ENCODE peak calls at places on chromosomes 6 and 20, in six cellular contexts. D is GM23338; M is AG20443; U is CD8-positive, alpha-beta T cell; W is skeletal muscle cell; L is activated CD4-positive, alpha-beta T cell treated with anti-CD3 and anti-CD28 coated beads for 4 hours. J is an unnamed sample.

GRCh38 chr6:149862901-149863595 is 1.1 kb downstream of the LRP11 start:
- DNase-seq in D (peak), M (peak), U (peak), W (no peak), L (peak), J (peak)

GRCh38 chr6:166713608-166714510 is 86.8 kb upstream of the RPS6KA2 start:
- DNase-seq in D (no peak), M (no peak), U (no peak), W (no peak), L (no peak), J (no peak)

GRCh38 chr6:168097621-168098430 is 18.8 kb upstream of the FRMD1 start:
- DNase-seq in D (no peak), M (no peak), U (no peak), W (no peak), L (no peak), J (no peak)

GRCh38 chr6:34696189-34696738 is 303 bp downstream of the ILRUN start:
- DNase-seq in D (no peak), M (no peak), U (peak), W (no peak), L (no peak), J (no peak)

GRCh38 chr6:30884521-30885480 is 482 bp downstream of the DDR1 start:
- DNase-seq in D (peak), M (peak), U (no peak), W (no peak), L (peak), J (peak)

GRCh38 chr6:170152111-170152926 is 138.6 kb downstream of the DLL1 start:
- DNase-seq in D (no peak), M (no peak), U (no peak), W (no peak), L (no peak), J (no peak)

GRCh38 chr6:167791036-167791779 is 35.5 kb upstream of the AFDN start:
- DNase-seq in D (no peak), M (no peak), U (no peak), W (no peak), L (no peak), J (no peak)

GRCh38 chr20:50865591-50865990 is 65.6 kb downstream of the ADNP start:
- DNase-seq in D (no peak), M (no peak), U (no peak), W (no peak), L (no peak), J (no peak)

GRCh38 chr6:26254666-26255176 is 110.3 kb upstream of the BTN3A2 start:
- DNase-seq in D (no peak), M (no peak), U (no peak), W (no peak), L (no peak), J (no peak)

GRCh38 chr20:13199279-13199678 is 21.8 kb upstream of the ISM1 start:
- DNase-seq in D (peak), M (no peak), U (no peak), W (no peak), L (no peak), J (no peak)

GRCh38 chr20:60242836-60243520 is 284.8 kb downstream of the CDH26 start:
- DNase-seq in D (no peak), M (peak), U (no peak), W (no peak), L (no peak), J (no peak)

GRCh38 chr6:77415706-77416105 is 47.6 kb downstream of the HTR1B start:
- DNase-seq in D (no peak), M (no peak), U (no peak), W (no peak), L (no peak), J (no peak)

GRCh38 chr6:162239330-162239729 is 488.2 kb downstream of the PRKN start:
- DNase-seq in D (no peak), M (no peak), U (no peak), W (no peak), L (no peak), J (no peak)

GRCh38 chr20:62952373-62953166 is at the start of gene SLC17A9:
- DNase-seq in D (peak), M (peak), U (no peak), W (no peak), L (peak), J (peak)

GRCh38 chr6:38432479-38432878 is 207.2 kb downstream of the BTBD9 start:
- DNase-seq in D (no peak), M (peak), U (no peak), W (no peak), L (no peak), J (no peak)

GRCh38 chr6:102813489-102814275 is 1420.2 kb downstream of the GRIK2 start:
- DNase-seq in D (peak), M (no peak), U (no peak), W (no peak), L (no peak), J (no peak)

GRCh38 chr6:35341557-35341956 is 801 bp upstream of the PPARD start:
- DNase-seq in D (peak), M (no peak), U (no peak), W (no peak), L (no peak), J (no peak)

GRCh38 chr6:13666194-13667105 is 45.2 kb downstream of the RANBP9 start:
- DNase-seq in D (no peak), M (no peak), U (no peak), W (no peak), L (peak), J (no peak)

GRCh38 chr20:1844723-1845523 is 50.3 kb upstream of the SIRPA start:
- DNase-seq in D (no peak), M (no peak), U (no peak), W (peak), L (no peak), J (no peak)

GRCh38 chr6:155328539-155329459 is 14.5 kb upstream of the TFB1M start:
- DNase-seq in D (no peak), M (no peak), U (no peak), W (no peak), L (no peak), J (no peak)

GRCh38 chr20:1242530-1242929 is 16.7 kb downstream of the RAD21L1 start:
- DNase-seq in D (no peak), M (peak), U (no peak), W (peak), L (no peak), J (no peak)

GRCh38 chr6:163459007-163459406 is 44.5 kb downstream of the QKI start:
- DNase-seq in D (peak), M (no peak), U (no peak), W (no peak), L (no peak), J (no peak)

GRCh38 chr20:58693226-58694006 is 816 bp downstream of the NPEPL1 start:
- DNase-seq in D (peak), M (no peak), U (no peak), W (no peak), L (no peak), J (no peak)

GRCh38 chr6:133646021-133646682 is 242.8 kb upstream of the TCF21 start:
- DNase-seq in D (no peak), M (peak), U (no peak), W (no peak), L (no peak), J (no peak)

GRCh38 chr20:43538855-43539700 is 19.7 kb upstream of the SGK2 start:
- DNase-seq in D (no peak), M (no peak), U (no peak), W (no peak), L (no peak), J (no peak)

GRCh38 chr6:53280207-53280606 is 68.5 kb downstream of the ELOVL5 start:
- DNase-seq in D (no peak), M (no peak), U (no peak), W (no peak), L (no peak), J (no peak)

GRCh38 chr6:27565839-27566779 is 93.2 kb upstream of the ZNF184 start:
- DNase-seq in D (peak), M (no peak), U (no peak), W (no peak), L (no peak), J (no peak)

GRCh38 chr6:150741633-150742200 is 123.8 kb upstream of the MTHFD1L start:
- DNase-seq in D (peak), M (no peak), U (no peak), W (no peak), L (peak), J (no peak)

GRCh38 chr6:148658701-148659100 is 88.1 kb upstream of the UST start:
- DNase-seq in D (no peak), M (no peak), U (no peak), W (no peak), L (no peak), J (no peak)

GRCh38 chr20:50575869-50576720 is 65.9 kb downstream of the PTPN1 start:
- DNase-seq in D (peak), M (peak), U (peak), W (no peak), L (peak), J (peak)

GRCh38 chr6:75183099-75183541 is 22.7 kb downstream of the COL12A1 start:
- DNase-seq in D (no peak), M (peak), U (no peak), W (peak), L (no peak), J (no peak)

GRCh38 chr6:12548526-12548925 is 168.0 kb upstream of the PHACTR1 start:
- DNase-seq in D (no peak), M (peak), U (no peak), W (no peak), L (no peak), J (no peak)

GRCh38 chr6:3765415-3765814 is 13.9 kb upstream of the PXDC1 start:
- DNase-seq in D (no peak), M (no peak), U (no peak), W (no peak), L (no peak), J (no peak)

GRCh38 chr6:118577972-118578371 is 29.9 kb downstream of the PLN start:
- DNase-seq in D (no peak), M (no peak), U (no peak), W (no peak), L (no peak), J (no peak)

GRCh38 chr6:31493875-31494694 is 3.9 kb upstream of the MICB start:
- DNase-seq in D (peak), M (peak), U (peak), W (no peak), L (peak), J (peak)